ENCODE peak calls at places on chromosome 13, in five cellular contexts. P is ovary; A is IMR-90; D is heart left ventricle; N is CD4-positive, CD25-positive, alpha-beta regulatory T cell. O is an unnamed sample. For H3K4me1, the result is how much of the 10 kb centered on the place peaks cover.

GRCh38 chr13:96575423-96576320 is 418.6 kb downstream of the OXGR1 start:
- DNase-seq in A (no peak), P (no peak), N (no peak), D (no peak), O (no peak)

GRCh38 chr13:81683526-81683925 is 1342.6 kb upstream of the SPRY2 start:
- DNase-seq in A (no peak), P (no peak), D (no peak), N (no peak), O (no peak)

GRCh38 chr13:94967183-94968039 is 255.1 kb upstream of the SOX21 start:
- DNase-seq in N (no peak), P (no peak), D (no peak), A (no peak), O (no peak)

GRCh38 chr13:49635599-49636433 is 7.5 kb downstream of the ARL11 start:
- DNase-seq in P (peak), D (no peak), N (peak), A (peak), O (no peak)

GRCh38 chr13:99495478-99496321 is 5.6 kb upstream of the TM9SF2 start:
- DNase-seq in D (no peak), A (no peak), P (no peak), N (no peak), O (no peak)

GRCh38 chr13:61728468-61728867 is 312.8 kb upstream of the PCDH20 start:
- DNase-seq in P (no peak), A (no peak), D (no peak), N (no peak), O (no peak)

GRCh38 chr13:35512271-35512920 is 35.9 kb upstream of the MAB21L1 start:
- DNase-seq in D (no peak), N (no peak), P (peak), A (peak), O (no peak)

GRCh38 chr13:48535791-48536190 is 2.9 kb upstream of the RCBTB2 start:
- DNase-seq in A (no peak), N (no peak), P (no peak), D (no peak), O (no peak)

GRCh38 chr13:49435992-49436391 is 7.9 kb downstream of the CAB39L start:
- DNase-seq in D (no peak), P (no peak), A (peak), N (no peak), O (no peak)

GRCh38 chr13:107374038-107374437 is 806.1 kb upstream of the ARGLU1 start:
- DNase-seq in A (peak), P (no peak), N (no peak), D (no peak), O (no peak)

GRCh38 chr13:68523838-68524424 is 1293.8 kb upstream of the PCDH9 start:
- DNase-seq in N (no peak), A (no peak), P (no peak), D (no peak), O (no peak)

GRCh38 chr13:71602327-71602726 is 264.7 kb downstream of the DACH1 start:
- DNase-seq in D (no peak), P (no peak), A (no peak), N (no peak), O (no peak)

GRCh38 chr13:59208405-59209195 is 955.1 kb downstream of the DIAPH3 start:
- DNase-seq in D (no peak), P (no peak), A (no peak), N (no peak), O (no peak)

GRCh38 chr13:57787058-57787791 is 155.7 kb downstream of the PCDH17 start:
- DNase-seq in A (no peak), N (no peak), P (no peak), D (no peak), O (no peak)

GRCh38 chr13:50531917-50532899 is 311.3 kb downstream of the DLEU7 start:
- DNase-seq in P (no peak), D (no peak), N (no peak), A (peak), O (no peak)

GRCh38 chr13:79231887-79232286 is 174.2 kb downstream of the RBM26 start:
- DNase-seq in N (no peak), D (no peak), A (no peak), P (no peak), O (no peak)

GRCh38 chr13:97191143-97191542 is 31.0 kb upstream of the MBNL2 start:
- DNase-seq in D (no peak), P (peak), A (no peak), N (no peak), O (no peak)

GRCh38 chr13:53822136-53822535 is 793.5 kb downstream of the OLFM4 start:
- DNase-seq in P (no peak), A (no peak), N (no peak), D (no peak), O (no peak)

GRCh38 chr13:101433895-101434294 is 17.6 kb upstream of the NALCN start:
- DNase-seq in N (no peak), P (no peak), A (no peak), D (no peak), O (no peak)

GRCh38 chr13:29901714-29902631 is 51.6 kb upstream of the UBL3 start:
- DNase-seq in D (no peak), N (no peak), A (peak), P (no peak), O (no peak)

GRCh38 chr13:75423946-75424345 is 58.0 kb downstream of the TBC1D4 start:
- DNase-seq in N (no peak), D (no peak), P (no peak), A (no peak), O (no peak)
- H3K4me3 ChIP-seq in N (no peak), D (no peak), P (no peak), A (no peak), O (no peak)

GRCh38 chr13:28864544-28864943 is 44.4 kb downstream of the MTUS2 start:
- DNase-seq in A (no peak), N (no peak), D (no peak), P (no peak), O (no peak)
- H3K4me1 ChIP-seq in A (under half), N (under half), D (under half), P (under half), O (under half)

GRCh38 chr13:20360041-20360491 is 127.9 kb upstream of the GJB6 start:
- DNase-seq in N (no peak), A (peak), D (no peak), P (no peak), O (no peak)
- H3K4me3 ChIP-seq in N (no peak), A (no peak), D (no peak), P (no peak), O (no peak)

DNA sequence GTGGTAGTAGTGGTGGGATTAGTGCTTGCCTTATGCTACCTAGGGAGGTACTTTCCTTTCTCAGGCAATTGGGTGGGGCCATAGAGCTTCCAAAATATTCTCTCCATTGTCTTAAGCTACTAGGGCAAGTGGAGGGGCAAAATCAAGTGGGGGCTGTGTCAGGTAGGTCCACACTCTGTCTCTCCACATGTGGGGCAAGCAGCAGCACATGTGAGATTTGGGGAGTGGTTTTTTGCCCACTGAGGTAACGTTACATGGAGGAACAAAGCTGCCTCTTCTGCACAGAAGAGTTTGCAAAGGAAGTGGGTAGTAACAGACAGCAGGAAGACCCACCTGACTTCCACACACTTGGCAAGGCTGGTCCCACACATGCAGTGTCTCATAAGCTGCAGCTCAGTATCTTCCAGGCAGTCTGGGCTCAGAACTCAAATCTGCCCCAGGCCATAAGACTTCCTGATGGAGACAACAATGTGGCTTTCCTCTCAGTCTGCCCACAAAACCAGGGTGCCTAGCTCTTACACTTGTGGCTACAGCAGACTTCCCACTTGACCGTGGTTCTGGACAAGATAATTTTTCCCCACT is 1581.5 kb upstream of the PCDH20 start:
- DNase-seq in N (no peak), P (no peak), D (no peak), A (no peak), O (no peak)
- H3K4me1 ChIP-seq in N (under half), P (under half), D (under half), A (under half), O (under half)

GRCh38 chr13:20161275-20161950 is 561 bp upstream of the GJA3 start:
- DNase-seq in N (peak), D (peak), A (no peak), P (no peak), O (no peak)

GRCh38 chr13:20157387-20157786 is 3.5 kb downstream of the GJA3 start:
- DNase-seq in A (no peak), N (no peak), D (no peak), P (no peak), O (no peak)

GRCh38 chr13:20160346-20161274 is at the start of gene GJA3:
- DNase-seq in P (no peak), N (peak), D (peak), A (peak), O (peak)

GRCh38 chr13:20161951-20162300 is 1.1 kb upstream of the GJA3 start:
- DNase-seq in A (no peak), D (no peak), N (no peak), P (no peak), O (no peak)

GRCh38 chr13:20159646-20160345 is 1.1 kb downstream of the GJA3 start:
- DNase-seq in D (no peak), A (peak), N (no peak), P (no peak), O (no peak)
- H3K4me3 ChIP-seq in D (peak), A (peak), N (peak), P (no peak), O (no peak)

GRCh38 chr13:40993119-40993518 is 26.0 kb downstream of the ELF1 start:
- DNase-seq in D (no peak), N (no peak), A (no peak), P (no peak), O (no peak)

GRCh38 chr13:40993987-40994386 is 25.1 kb downstream of the ELF1 start:
- DNase-seq in P (no peak), N (no peak), A (no peak), D (no peak), O (peak)

GRCh38 chr13:40994581-40995230 is 24.4 kb downstream of the ELF1 start:
- DNase-seq in A (no peak), N (no peak), D (no peak), P (no peak), O (no peak)

GRCh38 chr13:40995997-40996396 is 23.1 kb downstream of the ELF1 start:
- DNase-seq in N (no peak), A (no peak), P (no peak), D (no peak), O (no peak)

DNA sequence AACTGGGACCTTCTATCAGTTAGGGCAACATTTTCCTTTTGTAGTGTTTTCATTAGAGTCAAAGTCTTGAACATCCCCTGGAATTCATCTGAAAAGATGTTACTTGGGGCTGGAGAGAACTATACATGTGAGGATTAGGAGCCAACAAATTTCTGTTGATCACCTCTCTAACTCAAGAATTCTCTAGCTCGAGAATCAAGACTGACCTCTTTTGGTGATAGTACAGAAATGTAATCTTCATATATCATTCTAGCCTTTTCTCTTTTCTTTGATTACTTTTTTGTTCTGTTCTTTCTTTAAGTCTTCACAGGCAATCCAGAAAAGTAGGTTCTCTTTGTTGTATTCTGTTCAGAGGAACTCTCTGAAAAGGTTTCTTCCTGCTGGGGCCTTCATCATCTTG is 26.4 kb downstream of the ELF1 start:
- DNase-seq in D (no peak), A (no peak), N (no peak), P (no peak), O (no peak)
- H3K4me1 ChIP-seq in D (under half), A (under half), N (half or more), P (under half), O (half or more)

O was measured in pancreas.